ENCODE peak calls at places on chromosome 1, in five cellular contexts. One of them, this sample, is unnamed.

GRCh38 chr1:208040714-208041393 is 129.9 kb upstream of the CD34 start:
- DNase-seq in GM23338: no peak
- DNase-seq in kidney: no peak
- DNase-seq in choroid plexus epithelial cell: no peak
- DNase-seq in endothelial cell: no peak
- DNase-seq in this sample: no peak

GRCh38 chr1:159849972-159850371 is 12.5 kb downstream of the VSIG8 start:
- DNase-seq in kidney: no peak
- DNase-seq in GM23338: no peak
- DNase-seq in choroid plexus epithelial cell: peak; percentile 24
- DNase-seq in endothelial cell: no peak
- DNase-seq in this sample: no peak

GRCh38 chr1:243325305-243325890 is 69.6 kb downstream of the SDCCAG8 start:
- DNase-seq in kidney: no peak
- DNase-seq in endothelial cell: peak; percentile 29
- DNase-seq in GM23338: peak; percentile 70
- DNase-seq in choroid plexus epithelial cell: peak; percentile 84
- DNase-seq in this sample: peak; percentile 26

GRCh38 chr1:91609571-91609970 is 108.9 kb downstream of the CDC7 start:
- DNase-seq in endothelial cell: no peak
- DNase-seq in kidney: no peak
- DNase-seq in GM23338: no peak
- DNase-seq in choroid plexus epithelial cell: no peak
- DNase-seq in this sample: no peak

GRCh38 chr1:60223370-60223652 is 149.7 kb upstream of the C1orf87 start:
- DNase-seq in kidney: no peak
- DNase-seq in endothelial cell: no peak
- DNase-seq in GM23338: no peak
- DNase-seq in choroid plexus epithelial cell: no peak
- DNase-seq in this sample: no peak

GRCh38 chr1:101235696-101236545 is 898 bp upstream of the S1PR1 start:
- DNase-seq in choroid plexus epithelial cell: peak; percentile 49
- DNase-seq in GM23338: peak; percentile 63
- DNase-seq in kidney: peak; percentile 77
- DNase-seq in endothelial cell: peak; percentile 59
- DNase-seq in this sample: peak; percentile 31

GRCh38 chr1:44740179-44740617 is 561 bp downstream of the KIF2C start:
- DNase-seq in kidney: peak; percentile 0
- DNase-seq in choroid plexus epithelial cell: no peak
- DNase-seq in endothelial cell: no peak
- DNase-seq in GM23338: no peak
- DNase-seq in this sample: no peak

GRCh38 chr1:236930503-236930902 is 73.7 kb downstream of the MT1HL1 start:
- DNase-seq in choroid plexus epithelial cell: no peak
- DNase-seq in GM23338: no peak
- DNase-seq in kidney: no peak
- DNase-seq in endothelial cell: no peak
- DNase-seq in this sample: no peak

GRCh38 chr1:26288311-26288941 is 8.5 kb downstream of the SH3BGRL3 start:
- DNase-seq in endothelial cell: no peak
- DNase-seq in kidney: peak; percentile 57
- DNase-seq in choroid plexus epithelial cell: no peak
- DNase-seq in GM23338: no peak
- DNase-seq in this sample: no peak

GRCh38 chr1:36349241-36349671 is 25.8 kb upstream of the EVA1B start:
- DNase-seq in GM23338: no peak
- DNase-seq in kidney: no peak
- DNase-seq in choroid plexus epithelial cell: peak; percentile 46
- DNase-seq in endothelial cell: no peak
- DNase-seq in this sample: no peak

GRCh38 chr1:5254975-5255374 is 600.6 kb downstream of the AJAP1 start:
- DNase-seq in kidney: no peak
- DNase-seq in endothelial cell: no peak
- DNase-seq in choroid plexus epithelial cell: no peak
- DNase-seq in GM23338: no peak
- DNase-seq in this sample: no peak

GRCh38 chr1:94526581-94526980 is 15.0 kb downstream of the F3 start:
- DNase-seq in choroid plexus epithelial cell: peak; percentile 14
- DNase-seq in endothelial cell: no peak
- DNase-seq in kidney: no peak
- DNase-seq in GM23338: no peak
- DNase-seq in this sample: no peak

GRCh38 chr1:47407481-47407880 is 8.6 kb upstream of the FOXE3 start:
- DNase-seq in endothelial cell: no peak
- DNase-seq in GM23338: no peak
- DNase-seq in kidney: no peak
- DNase-seq in choroid plexus epithelial cell: no peak
- DNase-seq in this sample: no peak

GRCh38 chr1:108817811-108818210 is 39.1 kb downstream of the AKNAD1 start:
- DNase-seq in choroid plexus epithelial cell: no peak
- DNase-seq in GM23338: peak; percentile 37
- DNase-seq in kidney: no peak
- DNase-seq in endothelial cell: no peak
- DNase-seq in this sample: no peak

GRCh38 chr1:156226116-156226538 is 13.3 kb downstream of the PMF1 start:
- DNase-seq in kidney: no peak
- DNase-seq in GM23338: no peak
- DNase-seq in endothelial cell: no peak
- DNase-seq in choroid plexus epithelial cell: no peak
- DNase-seq in this sample: no peak

GRCh38 chr1:43379476-43379875 is 10.1 kb downstream of the MED8 start:
- DNase-seq in kidney: no peak
- DNase-seq in GM23338: no peak
- DNase-seq in choroid plexus epithelial cell: no peak
- DNase-seq in endothelial cell: no peak
- DNase-seq in this sample: no peak

GRCh38 chr1:43386676-43387075 is 2.9 kb downstream of the MED8 start:
- DNase-seq in endothelial cell: no peak
- DNase-seq in kidney: no peak
- DNase-seq in GM23338: no peak
- DNase-seq in choroid plexus epithelial cell: no peak
- DNase-seq in this sample: no peak

GRCh38 chr1:43382027-43382771 is 7.4 kb downstream of the MED8 start:
- DNase-seq in kidney: no peak
- DNase-seq in choroid plexus epithelial cell: no peak
- DNase-seq in GM23338: no peak
- DNase-seq in endothelial cell: no peak
- DNase-seq in this sample: peak; percentile 28

GRCh38 chr1:43381609-43382008 is 8.0 kb downstream of the MED8 start:
- DNase-seq in endothelial cell: no peak
- DNase-seq in GM23338: no peak
- DNase-seq in kidney: no peak
- DNase-seq in choroid plexus epithelial cell: no peak
- DNase-seq in this sample: no peak

DNA sequence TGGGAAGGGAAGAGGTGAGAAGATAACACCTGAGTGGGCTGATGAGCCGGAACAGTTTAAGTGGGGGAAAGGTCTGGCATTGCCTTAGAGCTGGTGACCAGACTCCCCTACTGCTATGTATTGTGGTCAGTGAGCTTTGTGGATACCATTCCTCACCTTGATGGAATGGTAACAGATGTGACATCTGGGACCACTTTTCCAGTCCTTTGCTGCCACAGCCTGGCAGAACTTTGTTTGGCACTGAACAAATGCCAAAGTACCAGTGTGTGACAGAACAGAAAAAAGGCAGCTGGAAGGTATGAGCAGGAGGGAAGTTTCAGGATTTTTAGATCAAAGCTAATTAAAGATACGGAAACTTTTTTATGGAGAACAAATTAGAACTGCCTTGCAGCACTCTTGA is 6.2 kb downstream of the MED8 start:
- DNase-seq in endothelial cell: no peak
- DNase-seq in choroid plexus epithelial cell: no peak
- DNase-seq in GM23338: no peak
- DNase-seq in kidney: no peak
- DNase-seq in this sample: no peak
- TF ChIP-seq CTCF in endothelial cell: no peak
- TF ChIP-seq CTCF in choroid plexus epithelial cell: peak; percentile 9
- TF ChIP-seq CTCF in GM23338: peak; percentile 23
- TF ChIP-seq CTCF in kidney: peak; percentile 34
- TF ChIP-seq CTCF in this sample: peak; percentile 25

GRCh38 chr1:230247921-230248778 is 178.0 kb downstream of the PGBD5 start:
- DNase-seq in endothelial cell: no peak
- DNase-seq in kidney: no peak
- DNase-seq in GM23338: no peak
- DNase-seq in choroid plexus epithelial cell: no peak
- DNase-seq in this sample: no peak

GRCh38 chr1:230250061-230250460 is 176.1 kb downstream of the PGBD5 start:
- DNase-seq in kidney: no peak
- DNase-seq in endothelial cell: no peak
- DNase-seq in GM23338: no peak
- DNase-seq in choroid plexus epithelial cell: no peak
- DNase-seq in this sample: no peak

GRCh38 chr1:230246551-230246950 is 179.5 kb downstream of the GALNT2 start:
- DNase-seq in kidney: no peak
- DNase-seq in GM23338: no peak
- DNase-seq in endothelial cell: no peak
- DNase-seq in choroid plexus epithelial cell: no peak
- DNase-seq in this sample: no peak

GRCh38 chr1:230250676-230251075 is 175.5 kb downstream of the PGBD5 start:
- DNase-seq in choroid plexus epithelial cell: peak; percentile 16
- DNase-seq in kidney: no peak
- DNase-seq in endothelial cell: no peak
- DNase-seq in GM23338: peak; percentile 43
- DNase-seq in this sample: no peak

GRCh38 chr1:230248876-230249275 is 177.3 kb downstream of the PGBD5 start:
- DNase-seq in endothelial cell: no peak
- DNase-seq in kidney: no peak
- DNase-seq in GM23338: no peak
- DNase-seq in choroid plexus epithelial cell: no peak
- DNase-seq in this sample: no peak
- TF ChIP-seq CTCF in endothelial cell: no peak
- TF ChIP-seq CTCF in kidney: no peak
- TF ChIP-seq CTCF in GM23338: no peak
- TF ChIP-seq CTCF in choroid plexus epithelial cell: no peak
- TF ChIP-seq CTCF in this sample: no peak

GRCh38 chr1:24954022-24954421 is 23.9 kb upstream of the RUNX3 start:
- DNase-seq in endothelial cell: no peak
- DNase-seq in choroid plexus epithelial cell: no peak
- DNase-seq in kidney: no peak
- DNase-seq in GM23338: no peak
- DNase-seq in this sample: no peak

GRCh38 chr1:24951337-24951736 is 21.3 kb upstream of the RUNX3 start:
- DNase-seq in endothelial cell: no peak
- DNase-seq in GM23338: no peak
- DNase-seq in kidney: peak; percentile 26
- DNase-seq in choroid plexus epithelial cell: no peak
- DNase-seq in this sample: no peak

GRCh38 chr1:24954631-24955030 is 24.6 kb upstream of the RUNX3 start:
- DNase-seq in GM23338: no peak
- DNase-seq in choroid plexus epithelial cell: no peak
- DNase-seq in endothelial cell: no peak
- DNase-seq in kidney: peak; percentile 25
- DNase-seq in this sample: no peak

GRCh38 chr1:24951810-24952412 is 21.8 kb upstream of the RUNX3 start:
- DNase-seq in GM23338: no peak
- DNase-seq in endothelial cell: no peak
- DNase-seq in choroid plexus epithelial cell: no peak
- DNase-seq in kidney: no peak
- DNase-seq in this sample: no peak

DNA sequence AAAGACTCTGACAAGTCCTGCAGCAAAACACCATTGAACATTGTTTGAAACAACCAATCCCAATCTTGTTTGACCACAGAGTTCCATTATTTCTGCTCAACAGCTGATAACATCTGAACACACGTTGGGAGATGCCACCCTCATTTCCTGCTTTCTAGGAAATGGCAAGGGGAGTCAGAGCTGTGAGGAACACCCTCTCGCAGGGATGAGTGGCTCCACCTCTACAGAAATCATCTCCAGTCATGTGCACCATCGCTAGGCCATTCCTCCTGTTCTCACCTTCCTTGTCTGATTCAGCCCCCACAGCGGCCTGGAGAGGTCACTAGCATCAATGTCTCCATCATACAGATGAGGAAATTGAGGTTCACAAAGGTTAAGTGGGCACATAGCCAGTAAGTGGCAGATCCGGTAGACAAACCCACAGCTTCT is 22.4 kb upstream of the RUNX3 start:
- DNase-seq in choroid plexus epithelial cell: no peak
- DNase-seq in GM23338: no peak
- DNase-seq in endothelial cell: no peak
- DNase-seq in kidney: peak; percentile 43
- DNase-seq in this sample: no peak
- TF ChIP-seq CTCF in choroid plexus epithelial cell: peak; percentile 8
- TF ChIP-seq CTCF in GM23338: peak; percentile 8
- TF ChIP-seq CTCF in endothelial cell: no peak
- TF ChIP-seq CTCF in kidney: no peak
- TF ChIP-seq CTCF in this sample: no peak

GRCh38 chr1:209875510-209875909 is 47.7 kb downstream of the UTP25 start:
- DNase-seq in endothelial cell: peak; percentile 13
- DNase-seq in GM23338: peak; percentile 80
- DNase-seq in kidney: no peak
- DNase-seq in choroid plexus epithelial cell: peak; percentile 94
- DNase-seq in this sample: no peak
- TF ChIP-seq CTCF in endothelial cell: no peak
- TF ChIP-seq CTCF in GM23338: peak; percentile 70
- TF ChIP-seq CTCF in kidney: peak; percentile 17
- TF ChIP-seq CTCF in choroid plexus epithelial cell: peak; percentile 67
- TF ChIP-seq CTCF in this sample: peak; percentile 34

GRCh38 chr1:37862330-37862729 is 2.9 kb upstream of the MTF1 start:
- DNase-seq in kidney: no peak
- DNase-seq in GM23338: no peak
- DNase-seq in choroid plexus epithelial cell: no peak
- DNase-seq in endothelial cell: no peak
- DNase-seq in this sample: no peak

GRCh38 chr1:37859507-37860345 is at the start of gene MTF1:
- DNase-seq in GM23338: peak; percentile 99
- DNase-seq in kidney: peak; percentile 99
- DNase-seq in choroid plexus epithelial cell: peak; percentile 98
- DNase-seq in endothelial cell: peak; percentile 94
- DNase-seq in this sample: peak; percentile 95

GRCh38 chr1:37861151-37861550 is 1.8 kb upstream of the MTF1 start:
- DNase-seq in endothelial cell: no peak
- DNase-seq in kidney: no peak
- DNase-seq in GM23338: no peak
- DNase-seq in choroid plexus epithelial cell: no peak
- DNase-seq in this sample: no peak

GRCh38 chr1:37858931-37859506 is 373 bp downstream of the MTF1 start:
- DNase-seq in GM23338: no peak
- DNase-seq in endothelial cell: no peak
- DNase-seq in kidney: no peak
- DNase-seq in choroid plexus epithelial cell: peak; percentile 66
- DNase-seq in this sample: no peak

DNA sequence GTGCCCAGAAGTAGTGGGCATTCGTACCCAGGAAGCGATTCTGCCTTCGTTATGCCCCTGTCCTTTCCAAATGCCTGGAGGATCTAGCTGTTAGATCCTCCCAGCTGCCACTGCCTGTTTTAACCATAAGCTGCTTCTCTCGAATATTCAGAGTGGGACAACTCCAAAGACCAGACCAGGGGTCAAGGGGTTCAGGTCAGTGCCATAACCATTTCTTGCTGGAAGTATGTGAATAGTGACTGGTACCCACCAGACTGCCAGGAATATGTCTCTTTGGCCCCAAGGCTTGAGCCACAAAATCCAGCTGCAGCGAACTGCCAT is 914 bp upstream of the MTF1 start:
- DNase-seq in GM23338: no peak
- DNase-seq in endothelial cell: no peak
- DNase-seq in kidney: no peak
- DNase-seq in choroid plexus epithelial cell: no peak
- DNase-seq in this sample: no peak
- TF ChIP-seq CTCF in GM23338: no peak
- TF ChIP-seq CTCF in endothelial cell: no peak
- TF ChIP-seq CTCF in kidney: no peak
- TF ChIP-seq CTCF in choroid plexus epithelial cell: no peak
- TF ChIP-seq CTCF in this sample: peak; percentile 44

GRCh38 chr1:201171063-201172036 is 17.1 kb upstream of the TMEM9 start:
- DNase-seq in endothelial cell: peak; percentile 66
- DNase-seq in kidney: no peak
- DNase-seq in GM23338: peak; percentile 74
- DNase-seq in choroid plexus epithelial cell: peak; percentile 85
- DNase-seq in this sample: peak; percentile 16
- TF ChIP-seq CTCF in endothelial cell: peak; percentile 64
- TF ChIP-seq CTCF in kidney: peak; percentile 29
- TF ChIP-seq CTCF in GM23338: peak; percentile 19
- TF ChIP-seq CTCF in choroid plexus epithelial cell: peak; percentile 33
- TF ChIP-seq CTCF in this sample: peak; percentile 68

This sample was measured in neural crest cell.